ENCODE peak calls at places on chromosome 9, in four cellular contexts. N is GM23338, J is H9, C is colonic mucosa. D is an unnamed sample.

GRCh38 chr9:2574215-2574614 is 47.4 kb upstream of the VLDLR start:
- DNase-seq in N (no peak), J (no peak), C (no peak), D (no peak)

GRCh38 chr9:72954431-72955420 is 1.9 kb upstream of the ALDH1A1 start:
- DNase-seq in N (no peak), J (no peak), C (peak; percentile 42), D (no peak)

GRCh38 chr9:15641301-15641700 is 88.5 kb downstream of the CCDC171 start:
- DNase-seq in N (no peak), J (no peak), C (no peak), D (no peak)

GRCh38 chr9:110835404-110835803 is 166.8 kb downstream of the MUSK start:
- DNase-seq in N (peak; percentile 25), J (no peak), C (no peak), D (no peak)

GRCh38 chr9:95386843-95387242 is 69.3 kb upstream of the FANCC start:
- DNase-seq in N (no peak), J (no peak), C (no peak), D (no peak)

GRCh38 chr9:128160603-128160987 is 530 bp downstream of the BBLN start:
- DNase-seq in N (peak; percentile 46), J (no peak), C (no peak), D (no peak)

GRCh38 chr9:82117528-82117927 is 129.0 kb downstream of the SPATA31D1 start:
- DNase-seq in N (no peak), J (no peak), C (no peak), D (no peak)

GRCh38 chr9:1979815-1980367 is 35.3 kb upstream of the SMARCA2 start:
- DNase-seq in N (no peak), J (no peak), C (no peak), D (no peak)

GRCh38 chr9:92706218-92706940 is 36.4 kb upstream of the IPPK start:
- DNase-seq in N (peak; percentile 81), J (peak; percentile 79), C (no peak), D (peak; percentile 34)

GRCh38 chr9:129023036-129023907 is 4.9 kb downstream of the SH3GLB2 start:
- DNase-seq in N (no peak), J (no peak), C (peak; percentile 36), D (no peak)

GRCh38 chr9:79701651-79702050 is 129.9 kb downstream of the TLE4 start:
- DNase-seq in N (no peak), J (no peak), C (no peak), D (no peak)

GRCh38 chr9:97876061-97876460 is 23.0 kb downstream of the FOXE1 start:
- DNase-seq in N (no peak), J (no peak), C (no peak), D (no peak)

DNA sequence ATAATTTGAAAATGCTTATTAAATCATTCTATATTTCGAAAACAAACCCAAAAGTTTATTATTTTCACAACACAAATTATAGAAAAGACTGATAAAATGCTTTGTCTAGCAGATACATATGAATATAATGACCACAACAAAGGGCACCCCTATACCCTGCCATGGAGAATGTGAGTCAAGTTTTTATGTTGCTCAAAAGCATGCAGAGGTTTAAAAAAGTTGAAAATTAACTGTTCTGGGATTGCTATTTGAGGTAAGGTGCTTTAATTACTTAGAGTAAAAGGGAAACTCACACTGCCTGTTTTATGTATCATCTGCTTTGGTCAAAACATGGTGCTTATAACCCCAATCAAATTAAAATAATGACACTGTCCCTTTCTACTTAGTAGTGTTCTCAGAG is 41.0 kb downstream of the MLANA start:
- DNase-seq in N (no peak), J (no peak), C (no peak), D (no peak)
- H3K27ac ChIP-seq in N (no peak overlapping the region), J (no peak overlapping the region), C (no peak overlapping the region), D (no peak overlapping the region)

GRCh38 chr9:116042321-116042720 is 111.3 kb upstream of the PAPPA start:
- DNase-seq in N (no peak), J (no peak), C (no peak), D (no peak)

GRCh38 chr9:116045083-116045482 is 108.5 kb upstream of the PAPPA start:
- DNase-seq in N (no peak), J (no peak), C (no peak), D (no peak)

GRCh38 chr9:116039893-116040292 is 113.7 kb upstream of the PAPPA start:
- DNase-seq in N (no peak), J (no peak), C (no peak), D (no peak)

GRCh38 chr9:116039312-116039711 is 114.3 kb upstream of the PAPPA start:
- DNase-seq in N (no peak), J (no peak), C (no peak), D (no peak)
- H3K27ac ChIP-seq in N (no peak overlapping the region), J (no peak overlapping the region), C (no peak overlapping the region), D (no peak overlapping the region)

GRCh38 chr9:105679406-105680022 is 14.8 kb upstream of the TMEM38B start:
- DNase-seq in N (no peak), J (no peak), C (peak; percentile 51), D (peak; percentile 50)

GRCh38 chr9:105678163-105678562 is 15.9 kb downstream of the TAL2 start:
- DNase-seq in N (no peak), J (no peak), C (no peak), D (no peak)

GRCh38 chr9:105681313-105681712 is 13.0 kb upstream of the TMEM38B start:
- DNase-seq in N (no peak), J (no peak), C (no peak), D (no peak)

GRCh38 chr9:105676351-105676923 is 14.2 kb downstream of the TAL2 start:
- DNase-seq in N (no peak), J (no peak), C (no peak), D (no peak)

DNA sequence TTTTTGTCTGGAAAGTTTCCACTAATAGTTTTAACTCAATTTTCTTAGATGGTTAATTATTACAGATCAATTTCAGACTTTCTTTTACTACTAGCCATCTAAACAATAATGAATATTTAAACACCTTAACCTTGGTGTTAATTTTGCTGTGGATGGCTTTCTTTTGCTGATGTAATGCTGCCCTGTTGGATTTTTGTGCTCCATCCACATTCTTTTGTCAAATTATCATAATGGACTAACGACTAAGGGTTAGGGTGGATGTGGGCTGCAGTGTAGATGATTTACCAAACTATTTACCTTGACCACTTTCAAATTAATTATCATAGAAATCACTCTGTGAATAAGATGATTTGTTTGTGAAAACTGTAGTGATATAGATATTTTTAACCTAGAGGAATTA is 15.6 kb upstream of the TMEM38B start:
- DNase-seq in N (no peak), J (no peak), C (no peak), D (no peak)
- H3K27ac ChIP-seq in N (no peak overlapping the region), J (no peak overlapping the region), C (no peak overlapping the region), D (no peak overlapping the region)

GRCh38 chr9:121268598-121269029 is 652 bp downstream of the GSN start:
- DNase-seq in N (no peak), J (no peak), C (no peak), D (peak; percentile 39)

GRCh38 chr9:121272401-121272948 is 4.5 kb downstream of the GSN start:
- DNase-seq in N (no peak), J (no peak), C (no peak), D (no peak)

GRCh38 chr9:121269030-121269887 is 1.3 kb downstream of the GSN start:
- DNase-seq in N (peak; percentile 35), J (no peak), C (peak; percentile 83), D (peak; percentile 71)

GRCh38 chr9:121269888-121270254 is 1.9 kb downstream of the GSN start:
- DNase-seq in N (no peak), J (no peak), C (no peak), D (no peak)

GRCh38 chr9:121271368-121272351 is 3.7 kb downstream of the GSN start:
- DNase-seq in N (no peak), J (no peak), C (no peak), D (no peak)
- H3K27ac ChIP-seq in N (no peak overlapping the region), J (no peak overlapping the region), C (peak overlapping the region; percentile 98), D (peak overlapping the region; percentile 14)

DNA sequence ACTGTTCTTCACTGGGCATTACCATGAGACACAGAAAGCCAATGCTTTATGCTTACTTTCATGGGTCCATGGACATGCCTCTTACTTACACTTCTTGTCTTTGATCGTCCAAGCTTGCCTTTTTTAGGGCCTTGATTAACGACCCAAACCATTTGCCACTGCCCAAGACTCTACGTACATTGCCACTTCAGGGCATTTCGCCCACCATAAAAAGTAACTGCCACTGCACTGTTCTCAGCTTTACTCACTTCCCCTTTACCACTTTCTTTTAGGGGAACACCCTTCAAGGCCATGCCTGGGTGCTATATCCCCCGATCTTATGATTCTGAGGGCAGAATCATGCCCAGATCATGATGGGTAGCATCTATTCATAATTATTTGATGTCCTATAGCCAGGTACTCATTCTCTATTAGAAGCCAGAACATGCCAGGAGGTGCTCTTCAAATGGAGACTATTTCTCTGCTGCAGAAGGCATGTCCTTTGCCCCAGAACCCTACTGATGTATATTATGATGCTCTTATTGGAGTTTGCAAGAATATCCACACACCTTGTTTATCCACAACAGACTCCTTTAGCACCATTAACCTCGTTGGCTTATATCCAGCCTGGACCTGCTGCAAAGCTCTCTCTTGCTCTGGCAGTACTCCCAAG is 64.1 kb upstream of the RAD23B start:
- DNase-seq in N (no peak), J (no peak), C (no peak), D (no peak)
- H3K27ac ChIP-seq in N (no peak overlapping the region), J (no peak overlapping the region), C (no peak overlapping the region), D (no peak overlapping the region)

GRCh38 chr9:26893030-26893676 is 551 bp upstream of the CAAP1 start:
- DNase-seq in N (peak; percentile 9), J (no peak), C (no peak), D (no peak)

GRCh38 chr9:26888271-26888670 is 4.3 kb downstream of the CAAP1 start:
- DNase-seq in N (no peak), J (no peak), C (no peak), D (no peak)

GRCh38 chr9:26892251-26893029 is at the start of gene CAAP1:
- DNase-seq in N (peak; percentile 98), J (peak; percentile 93), C (peak; percentile 94), D (peak; percentile 93)
- H3K27ac ChIP-seq in N (peak within 1 kb of the TSS; percentile 98), J (peak within 1 kb of the TSS; percentile 82), C (peak within 1 kb of the TSS; percentile 99), D (peak within 1 kb of the TSS; percentile 100)

DNA sequence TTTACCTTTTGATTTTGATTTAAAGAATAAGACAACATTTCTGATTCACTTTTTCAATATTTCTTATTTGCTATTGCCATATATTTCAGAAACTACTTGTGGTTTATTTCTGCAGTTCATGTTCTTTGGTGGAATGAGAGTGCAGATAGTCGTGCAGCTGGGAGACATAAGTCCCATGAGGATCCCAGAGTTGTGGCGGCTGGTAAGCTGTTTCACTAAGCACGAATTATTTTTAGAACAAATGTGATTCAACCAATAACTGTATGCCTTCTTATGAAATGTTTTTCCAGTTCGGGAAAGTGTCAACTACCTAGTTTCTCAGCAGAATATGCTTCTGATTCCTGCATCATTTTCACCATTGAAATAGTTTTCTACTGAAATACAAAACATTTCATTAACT is 8.8 kb downstream of the NIPSNAP3B start:
- DNase-seq in N (no peak), J (no peak), C (no peak), D (no peak)
- H3K27ac ChIP-seq in N (no peak overlapping the region), J (no peak overlapping the region), C (no peak overlapping the region), D (no peak overlapping the region)

DNA sequence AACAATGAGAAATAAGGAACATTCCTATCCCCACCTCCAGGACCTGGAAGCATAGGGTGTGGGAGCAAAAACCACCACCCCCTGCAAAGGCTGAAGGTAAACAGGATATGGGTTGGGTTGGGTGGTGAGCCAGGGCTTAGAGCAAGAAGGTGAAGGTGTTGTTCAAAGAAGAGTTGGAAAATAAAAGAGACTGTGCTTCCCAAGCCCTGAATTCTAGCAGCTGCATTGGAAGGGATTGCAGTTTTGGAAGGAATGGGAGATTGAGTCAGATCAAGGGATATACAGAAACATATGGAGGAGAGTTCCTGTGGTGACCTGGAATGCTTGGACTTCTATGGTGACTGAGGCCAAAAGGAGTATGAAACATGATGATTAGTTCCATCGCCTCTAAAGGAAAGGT is 24.7 kb upstream of the MTAP start:
- DNase-seq in N (peak; percentile 6), J (no peak), C (no peak), D (no peak)
- H3K27ac ChIP-seq in N (no peak overlapping the region), J (no peak overlapping the region), C (no peak overlapping the region), D (no peak overlapping the region)

D was measured in small intestine.